ENCODE peak calls at places on chromosomes 6 and 20, in four cellular contexts. K is Peyer's patch, W is PC-3, R is ovary. Z is an unnamed sample. For H3K36me3, the result is how much of the 10 kb centered on the place peaks cover.

GRCh38 chr6:444653-445275 is 53.2 kb downstream of the IRF4 start:
- DNase-seq in K (peak), W (no peak), R (no peak), Z (no peak)

GRCh38 chr6:147207851-147208754 is 3.9 kb downstream of the STXBP5 start:
- DNase-seq in K (no peak), W (peak), R (no peak), Z (no peak)

GRCh38 chr20:694496-694895 is 18.9 kb upstream of the SCRT2 start:
- DNase-seq in K (no peak), W (no peak), R (no peak), Z (no peak)

GRCh38 chr6:13528777-13529343 is 41.5 kb upstream of the GFOD1 start:
- DNase-seq in K (no peak), W (no peak), R (no peak), Z (no peak)

GRCh38 chr6:154653853-154654252 is 79.4 kb upstream of the SCAF8 start:
- DNase-seq in K (no peak), W (peak), R (peak), Z (peak)

GRCh38 chr6:131063028-131063763 is at the start of gene EPB41L2:
- DNase-seq in K (peak), W (peak), R (peak), Z (peak)

GRCh38 chr6:113630738-113631535 is 226.2 kb upstream of the MARCKS start:
- DNase-seq in K (peak), W (peak), R (no peak), Z (peak)

GRCh38 chr6:147055821-147056392 is 148.3 kb upstream of the STXBP5 start:
- DNase-seq in K (no peak), W (no peak), R (no peak), Z (no peak)

GRCh38 chr6:157867155-157867559 is 44.1 kb downstream of the SNX9 start:
- DNase-seq in K (no peak), W (peak), R (no peak), Z (peak)

GRCh38 chr6:137799950-137800568 is 67.0 kb upstream of the TNFAIP3 start:
- DNase-seq in K (peak), W (peak), R (peak), Z (peak)
- H3K27ac ChIP-seq in K (no peak), W (no peak), R (no peak), Z (no peak)

DNA sequence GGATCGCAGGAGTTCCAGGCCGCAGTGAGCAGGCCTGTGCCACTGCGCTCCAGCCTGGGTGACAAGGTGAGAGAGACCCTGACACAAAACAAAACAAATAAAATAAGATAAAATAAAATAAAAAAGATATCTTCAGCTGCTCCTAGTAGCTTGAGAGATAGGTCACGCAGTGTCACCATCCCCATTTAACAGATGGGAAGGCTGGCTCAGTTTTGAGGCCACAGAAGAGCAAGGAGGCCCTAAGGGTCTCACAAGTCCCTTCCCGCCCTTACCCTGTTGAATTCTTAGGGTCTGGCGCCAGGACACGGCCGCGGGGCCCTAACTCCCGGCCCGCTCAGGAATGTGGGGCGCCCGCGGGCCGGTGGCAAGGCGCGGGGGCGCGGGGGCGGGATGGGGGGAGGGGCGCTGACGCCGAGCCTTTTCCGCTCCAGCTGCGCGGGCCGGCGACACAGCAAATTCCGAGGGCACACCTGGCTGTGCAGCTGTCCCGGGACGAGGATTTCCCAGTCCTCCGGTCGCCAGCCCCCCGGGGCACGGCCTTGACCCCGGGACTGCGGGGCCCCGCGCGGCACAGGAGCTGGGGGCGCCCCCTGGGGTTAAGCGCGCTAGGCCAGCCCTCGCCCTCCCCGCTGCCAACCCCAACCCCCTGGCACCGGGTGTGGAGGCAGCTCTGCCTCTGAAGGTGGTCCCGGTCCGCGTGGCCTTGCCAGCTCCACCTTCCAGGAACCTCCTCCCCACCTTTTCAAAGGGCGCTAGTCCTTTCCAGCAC is 10.3 kb upstream of the R3HDML start:
- DNase-seq in K (no peak), W (no peak), R (no peak), Z (no peak)
- H3K4me3 ChIP-seq in K (peak), W (no peak), R (peak), Z (no peak)

GRCh38 chr6:49326337-49326736 is 136.7 kb downstream of the MMUT start:
- DNase-seq in K (no peak), W (peak), R (no peak), Z (peak)
- H3K36me3 ChIP-seq in K (under half), W (under half), R (under half), Z (under half)

GRCh38 chr20:38061109-38061508 is 27.6 kb downstream of the RPRD1B start:
- DNase-seq in K (no peak), W (peak), R (no peak), Z (no peak)
- H3K27ac ChIP-seq in K (no peak), W (peak), R (no peak), Z (peak)

DNA sequence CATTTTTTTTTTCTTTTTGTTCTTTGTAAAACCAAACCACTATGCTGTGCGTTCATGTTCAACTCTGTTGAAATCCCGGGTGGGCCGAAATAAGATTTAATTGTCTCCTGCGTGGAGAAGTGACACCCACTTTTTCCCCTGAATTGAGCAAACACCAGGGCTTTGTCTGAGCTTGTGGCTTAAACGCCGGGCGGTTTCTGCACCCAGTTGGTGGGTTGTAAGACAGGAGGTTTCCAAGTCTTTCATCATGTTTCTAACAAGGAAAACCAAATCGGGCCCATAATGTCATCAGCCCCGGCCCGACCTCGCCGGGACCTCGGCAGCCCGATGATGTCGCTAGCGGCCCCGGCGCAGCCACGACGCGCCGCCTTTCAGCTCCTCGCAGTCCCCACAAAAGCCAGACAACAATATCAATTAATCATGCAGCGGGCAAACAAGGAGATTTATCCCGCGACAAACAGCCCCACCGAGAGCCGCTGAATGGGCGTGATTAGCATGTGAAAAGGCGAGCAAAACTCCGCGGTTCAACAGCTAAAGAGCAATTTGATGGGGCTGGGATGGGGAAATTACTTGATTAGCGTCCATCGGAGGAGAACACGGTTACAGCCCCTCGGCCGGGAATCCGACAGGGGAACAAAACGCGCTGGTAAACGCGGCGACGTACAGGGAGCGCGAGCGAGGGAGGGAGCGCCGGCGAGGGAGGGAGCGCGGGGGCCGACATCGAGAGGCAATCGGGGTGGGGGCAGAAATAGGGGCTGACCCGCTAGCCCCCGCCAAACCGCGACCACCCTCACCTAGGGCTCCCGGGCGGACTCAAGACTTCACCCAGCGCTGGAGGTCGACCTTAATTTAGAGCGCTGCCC is 5.3 kb downstream of the LINC00237 start:
- DNase-seq in K (no peak), W (no peak), R (no peak), Z (no peak)
- H3K4me3 ChIP-seq in K (peak), W (no peak), R (peak), Z (no peak)

DNA sequence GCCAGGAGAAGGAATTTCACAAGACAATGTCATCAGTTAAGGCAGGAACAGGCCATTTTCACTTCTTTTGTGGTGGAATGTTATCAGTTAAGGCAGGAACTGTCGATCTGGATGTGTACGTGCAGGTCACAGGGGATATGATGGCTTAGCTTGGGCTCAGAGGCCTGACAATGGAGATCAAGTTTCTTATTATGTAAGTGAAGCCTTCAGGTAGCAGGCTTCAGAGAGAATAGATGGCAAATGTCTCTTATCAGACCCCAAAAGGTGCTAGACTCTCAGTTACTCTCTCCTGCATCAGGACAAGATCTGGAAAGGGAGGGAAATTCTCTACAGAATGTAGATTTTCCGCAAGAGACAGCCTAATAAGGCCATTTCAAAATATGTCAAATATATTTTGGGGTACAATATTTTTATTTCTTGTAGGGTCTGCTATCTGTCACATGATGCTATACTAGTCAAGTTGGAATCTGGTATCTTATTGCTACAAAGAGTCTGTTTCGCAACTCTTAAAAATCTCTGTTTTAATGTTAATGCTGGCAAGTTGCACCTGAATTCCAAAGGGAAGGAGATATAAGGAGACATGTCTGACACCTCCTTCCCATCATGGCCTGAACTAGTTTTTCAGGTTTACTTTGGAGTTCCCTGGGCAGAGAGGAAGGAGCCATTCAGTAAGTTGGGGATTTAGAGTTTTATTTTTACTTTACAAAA is 48.8 kb downstream of the TRDN start:
- DNase-seq in K (no peak), W (no peak), R (no peak), Z (no peak)
- H3K36me3 ChIP-seq in K (under half), W (under half), R (under half), Z (under half)

GRCh38 chr20:47664068-47664437 is 121.2 kb downstream of the SULF2 start:
- DNase-seq in K (no peak), W (no peak), R (no peak), Z (no peak)
- H3K27ac ChIP-seq in K (no peak), W (no peak), R (no peak), Z (no peak)

DNA sequence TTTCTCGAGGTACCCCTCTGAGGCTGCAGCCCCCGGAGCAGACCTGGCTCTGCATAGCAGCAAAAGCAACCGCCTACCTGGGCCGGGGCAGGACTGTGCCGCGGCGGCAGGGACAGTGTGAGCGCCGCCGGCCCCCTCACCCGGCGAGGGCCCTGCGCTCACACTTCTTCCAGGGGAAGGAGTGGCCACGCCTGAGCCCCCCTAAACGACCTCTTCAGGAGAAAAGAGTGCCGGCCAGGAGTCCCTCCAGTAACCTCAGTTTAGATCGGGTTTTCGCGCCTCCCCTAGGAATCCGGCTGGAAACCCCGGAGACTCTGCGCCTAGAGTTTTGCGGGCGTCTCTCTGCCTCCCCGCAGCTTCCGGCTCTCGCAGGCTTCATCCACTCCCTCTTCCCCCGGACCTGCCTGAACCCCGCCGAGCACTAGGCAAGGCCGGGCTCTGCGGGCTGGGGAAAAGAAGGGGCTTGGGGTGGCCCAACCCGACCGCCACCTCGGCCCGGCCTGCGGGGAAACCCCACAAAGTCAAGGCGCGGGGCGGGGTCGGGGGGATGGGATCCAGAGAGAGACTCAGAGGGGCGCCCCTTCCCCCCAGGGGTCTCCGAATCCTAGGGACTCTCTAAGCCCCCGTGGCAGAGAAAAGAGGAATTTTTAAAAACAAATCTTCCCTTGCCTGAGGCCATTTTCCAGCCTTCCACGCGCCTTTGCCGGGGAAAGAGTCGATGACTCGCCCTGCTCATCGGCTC is 558 bp downstream of the LINC00237 start:
- DNase-seq in K (no peak), W (no peak), R (no peak), Z (no peak)
- H3K4me3 ChIP-seq in K (no peak), W (no peak), R (no peak), Z (no peak)

Z was measured in brain microvascular endothelial cell.